ENCODE peak calls at places on chromosomes 4 and X, in four cellular contexts. S is PC-3, R is SK-N-SH, X is PC-9. T is an unnamed sample. For H3K4me1 and H3K9me2, the result is how much of the 10 kb centered on the place peaks cover.

GRCh38 chr4:170875868-170876267 is 786.1 kb upstream of the AADAT start:
- DNase-seq in S (peak), R (peak), X (no peak), T (no peak)

GRCh38 chr4:165131247-165131832 is 18.7 kb upstream of the TMEM192 start:
- DNase-seq in R (peak), S (peak), X (peak), T (peak)

GRCh38 chrX:49816435-49816834 is 12.7 kb upstream of the PAGE4 start:
- DNase-seq in S (no peak), R (no peak), X (no peak), T (no peak)

GRCh38 chrX:19888419-19888879 is 1.0 kb upstream of the SH3KBP1 start:
- DNase-seq in X (peak), S (peak), R (peak), T (peak)

GRCh38 chr4:37389967-37390580 is 145.5 kb downstream of the NWD2 start:
- DNase-seq in X (no peak), R (peak), S (peak), T (peak)

GRCh38 chr4:99536848-99537247 is 26.0 kb downstream of the C4orf17 start:
- DNase-seq in X (no peak), R (no peak), S (no peak), T (no peak)

GRCh38 chr4:62457356-62457755 is 1257.2 kb downstream of the ADGRL3 start:
- DNase-seq in S (peak), R (no peak), X (no peak), T (no peak)

GRCh38 chr4:140641105-140641555 is 72.4 kb upstream of the UCP1 start:
- DNase-seq in S (no peak), X (no peak), R (no peak), T (peak)

GRCh38 chrX:133698298-133698697 is 283.0 kb upstream of the GPC4 start:
- DNase-seq in S (peak), R (peak), X (peak), T (no peak)

GRCh38 chr4:2818351-2818939 is 25.2 kb upstream of the ADD1 start:
- DNase-seq in X (no peak), R (peak), S (no peak), T (no peak)

GRCh38 chr4:23290656-23291055 is 597.9 kb downstream of the GBA3 start:
- DNase-seq in S (peak), R (no peak), X (peak), T (no peak)

GRCh38 chr4:170015285-170015684 is 10.9 kb downstream of the MFAP3L start:
- DNase-seq in R (no peak), X (no peak), S (no peak), T (no peak)

GRCh38 chr4:663438-664428 is 10.3 kb downstream of the ATP5ME start:
- DNase-seq in X (no peak), R (peak), S (no peak), T (no peak)

GRCh38 chr4:41725254-41725653 is 23.3 kb downstream of the PHOX2B start:
- DNase-seq in S (no peak), R (no peak), X (no peak), T (no peak)

GRCh38 chrX:27728291-27728690 is 79.5 kb upstream of the MAGEB10 start:
- DNase-seq in S (peak), X (no peak), R (no peak), T (no peak)

GRCh38 chr4:99655315-99656081 is 2.1 kb downstream of the C4orf54 start:
- DNase-seq in S (peak), X (peak), R (no peak), T (no peak)

GRCh38 chr4:26024079-26024478 is 110.1 kb downstream of the SMIM20 start:
- DNase-seq in X (no peak), S (no peak), R (no peak), T (no peak)

GRCh38 chr4:85778809-85779124 is 303.8 kb downstream of the ARHGAP24 start:
- DNase-seq in X (no peak), R (no peak), S (peak), T (no peak)
- H2AFZ ChIP-seq in X (no peak), R (peak), S (peak), T (no peak)

GRCh38 chr4:153113061-153113837 is 91.0 kb upstream of the TRIM2 start:
- DNase-seq in R (no peak), S (no peak), X (no peak), T (no peak)

GRCh38 chr4:153111426-153112070 is 92.7 kb upstream of the TRIM2 start:
- DNase-seq in R (no peak), S (no peak), X (no peak), T (no peak)

GRCh38 chr4:153110739-153111138 is 93.5 kb upstream of the TRIM2 start:
- DNase-seq in S (no peak), R (no peak), X (no peak), T (no peak)

GRCh38 chr4:153113838-153114105 is 90.5 kb upstream of the TRIM2 start:
- DNase-seq in R (no peak), X (no peak), S (no peak), T (no peak)

GRCh38 chr4:153112071-153112460 is 92.2 kb upstream of the TRIM2 start:
- DNase-seq in R (no peak), X (no peak), S (no peak), T (no peak)
- H3K4me1 ChIP-seq in R (under half), X (under half), S (under half), T (under half)

GRCh38 chr4:13876151-13876550 is 248.6 kb upstream of the BOD1L1 start:
- DNase-seq in R (no peak), X (no peak), S (no peak), T (no peak)
- H3K9me2 ChIP-seq in R (under half), X (under half), S (under half), T (under half)

GRCh38 chr4:51843309-51844156 is 580 bp downstream of the DCUN1D4 start:
- DNase-seq in R (peak), S (peak), X (no peak), T (peak)
- H2AFZ ChIP-seq in R (no peak), S (peak), X (peak), T (no peak)

GRCh38 chrX:130081421-130082045 is 28.8 kb downstream of the ELF4 start:
- DNase-seq in X (no peak), R (no peak), S (no peak), T (no peak)
- H3K4me1 ChIP-seq in X (under half), R (under half), S (under half), T (under half)

GRCh38 chr4:182644326-182645050 is 272.7 kb downstream of the DCTD start:
- DNase-seq in S (no peak), X (no peak), R (no peak), T (no peak)
- H3K9me2 ChIP-seq in S (under half), X (under half), R (under half), T (under half)

GRCh38 chr4:102483120-102483519 is 18.0 kb upstream of the NFKB1 start:
- DNase-seq in R (no peak), X (no peak), S (no peak), T (no peak)

GRCh38 chr4:102477657-102478056 is 23.5 kb upstream of the NFKB1 start:
- DNase-seq in S (peak), X (no peak), R (no peak), T (no peak)

GRCh38 chr4:102473476-102473875 is 27.7 kb upstream of the NFKB1 start:
- DNase-seq in S (no peak), R (no peak), X (no peak), T (no peak)

GRCh38 chr4:102474736-102475504 is 26.2 kb upstream of the NFKB1 start:
- DNase-seq in S (peak), R (no peak), X (no peak), T (no peak)

GRCh38 chr4:102478186-102478585 is 23.0 kb upstream of the NFKB1 start:
- DNase-seq in R (no peak), X (no peak), S (no peak), T (no peak)
- H2AFZ ChIP-seq in R (no peak), X (no peak), S (no peak), T (no peak)

GRCh38 chrX:38341442-38341841 is 11.0 kb upstream of the OTC start:
- DNase-seq in R (no peak), X (no peak), S (no peak), T (no peak)

GRCh38 chrX:38335382-38335781 is 8.1 kb upstream of the RPGR start:
- DNase-seq in R (peak), S (no peak), X (no peak), T (no peak)

GRCh38 chrX:38332505-38332904 is 5.2 kb upstream of the RPGR start:
- DNase-seq in R (no peak), S (no peak), X (no peak), T (no peak)

DNA sequence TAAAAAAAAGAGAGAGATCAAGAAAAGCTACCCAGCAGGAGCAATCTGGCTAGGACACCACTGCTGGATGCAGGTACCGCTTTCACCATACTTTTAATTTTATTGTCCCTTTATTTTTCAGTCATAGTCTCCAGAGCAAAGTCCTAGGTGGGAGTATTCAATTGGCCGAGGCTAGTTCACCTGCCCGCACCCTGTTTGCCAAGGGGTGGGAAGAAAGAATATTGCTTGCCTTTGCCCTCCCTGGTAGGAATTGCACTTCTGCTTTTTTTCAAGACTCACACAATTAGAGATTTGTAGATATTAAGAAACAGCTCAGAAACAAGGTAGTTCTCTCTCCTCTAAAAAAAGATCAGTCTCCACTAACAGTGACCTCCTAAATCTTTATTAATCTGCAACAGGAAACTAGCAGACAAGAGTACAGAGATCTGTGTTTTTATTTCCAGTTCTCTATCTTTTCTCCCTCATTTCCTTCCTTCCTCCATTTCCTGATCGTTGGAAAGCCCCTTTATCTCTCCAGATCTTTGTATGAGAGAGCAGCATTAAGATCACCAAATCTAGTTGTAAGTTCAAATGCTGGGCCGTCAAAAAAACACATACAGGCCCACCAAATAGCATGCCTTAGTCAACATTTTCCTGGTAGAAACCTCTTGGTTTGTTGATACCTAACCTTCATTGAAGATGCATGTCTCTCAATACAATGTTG is 9.4 kb upstream of the RPGR start:
- DNase-seq in R (no peak), S (no peak), X (no peak), T (no peak)
- H3K4me1 ChIP-seq in R (under half), S (under half), X (under half), T (under half)

GRCh38 chr4:38663021-38663800 is 788 bp upstream of the KLF3 start:
- DNase-seq in R (no peak), S (no peak), X (peak), T (peak)
- H3K9me2 ChIP-seq in R (under half), S (under half), X (under half), T (under half)